ENCODE peak calls at places on chromosomes 13 and 19, in five cellular contexts. One of them, this sample, is unnamed.
A peak's percentile ranks its signal among the peaks of the same experiment; 100 is the strongest.

GRCh38 chr13:77518266-77518665 is 17.2 kb upstream of the SCEL start:
- DNase-seq in uterus: no peak
- DNase-seq in tibial artery: no peak
- DNase-seq in brain microvascular endothelial cell: no peak
- DNase-seq in transverse colon: no peak
- DNase-seq in this sample: no peak

GRCh38 chr13:20428666-20429644 is 96.7 kb downstream of the CRYL1 start:
- DNase-seq in uterus: no peak
- DNase-seq in tibial artery: no peak
- DNase-seq in brain microvascular endothelial cell: no peak
- DNase-seq in transverse colon: no peak
- DNase-seq in this sample: no peak

GRCh38 chr13:76886005-76886291 is 257 bp downstream of the KCTD12 start:
- DNase-seq in uterus: no peak
- DNase-seq in tibial artery: no peak
- DNase-seq in brain microvascular endothelial cell: no peak
- DNase-seq in transverse colon: no peak
- DNase-seq in this sample: no peak

GRCh38 chr13:34913040-34913439 is 29.0 kb upstream of the NBEA start:
- DNase-seq in uterus: no peak
- DNase-seq in tibial artery: no peak
- DNase-seq in brain microvascular endothelial cell: peak; percentile 10
- DNase-seq in transverse colon: no peak
- DNase-seq in this sample: peak; percentile 60

GRCh38 chr13:49669735-49670309 is 21.5 kb downstream of the EBPL start:
- DNase-seq in uterus: no peak
- DNase-seq in tibial artery: no peak
- DNase-seq in brain microvascular endothelial cell: peak; percentile 56
- DNase-seq in transverse colon: peak; percentile 60
- DNase-seq in this sample: no peak

GRCh38 chr19:29515233-29515619 is 10.6 kb upstream of the VSTM2B start:
- DNase-seq in uterus: no peak
- DNase-seq in tibial artery: no peak
- DNase-seq in brain microvascular endothelial cell: no peak
- DNase-seq in transverse colon: no peak
- DNase-seq in this sample: no peak

GRCh38 chr19:35562336-35562735 is 1.1 kb downstream of the ATP4A start:
- DNase-seq in uterus: no peak
- DNase-seq in tibial artery: no peak
- DNase-seq in brain microvascular endothelial cell: no peak
- DNase-seq in transverse colon: no peak
- DNase-seq in this sample: no peak

GRCh38 chr13:73934215-73934623 is 200.0 kb downstream of the KLF12 start:
- DNase-seq in uterus: no peak
- DNase-seq in tibial artery: no peak
- DNase-seq in brain microvascular endothelial cell: no peak
- DNase-seq in transverse colon: no peak
- DNase-seq in this sample: no peak

GRCh38 chr19:18017275-18018083 is 9.5 kb downstream of the ARRDC2 start:
- DNase-seq in uterus: no peak
- DNase-seq in tibial artery: peak; percentile 54
- DNase-seq in brain microvascular endothelial cell: no peak
- DNase-seq in transverse colon: no peak
- DNase-seq in this sample: no peak

GRCh38 chr19:9178901-9179300 is at the start of gene OR7D2:
- DNase-seq in uterus: no peak
- DNase-seq in tibial artery: no peak
- DNase-seq in brain microvascular endothelial cell: no peak
- DNase-seq in transverse colon: no peak
- DNase-seq in this sample: no peak

GRCh38 chr13:44309771-44310767 is 63.6 kb upstream of the SERP2 start:
- DNase-seq in uterus: no peak
- DNase-seq in tibial artery: no peak
- DNase-seq in brain microvascular endothelial cell: no peak
- DNase-seq in transverse colon: peak; percentile 84
- DNase-seq in this sample: no peak

GRCh38 chr13:110276553-110276950 is 30.4 kb downstream of the COL4A1 start:
- DNase-seq in uterus: no peak
- DNase-seq in tibial artery: no peak
- DNase-seq in brain microvascular endothelial cell: no peak
- DNase-seq in transverse colon: no peak
- DNase-seq in this sample: no peak
- H3K4me3 ChIP-seq in uterus: no peak overlapping the region
- H3K4me3 ChIP-seq in tibial artery: no peak overlapping the region
- H3K4me3 ChIP-seq in brain microvascular endothelial cell: no peak overlapping the region
- H3K4me3 ChIP-seq in transverse colon: no peak overlapping the region
- H3K4me3 ChIP-seq in this sample: no peak overlapping the region

GRCh38 chr13:66940113-66940512 is 290.0 kb downstream of the PCDH9 start:
- DNase-seq in uterus: no peak
- DNase-seq in tibial artery: no peak
- DNase-seq in brain microvascular endothelial cell: no peak
- DNase-seq in transverse colon: no peak
- DNase-seq in this sample: no peak
- H3K4me3 ChIP-seq in uterus: no peak overlapping the region
- H3K4me3 ChIP-seq in tibial artery: no peak overlapping the region
- H3K4me3 ChIP-seq in brain microvascular endothelial cell: no peak overlapping the region
- H3K4me3 ChIP-seq in transverse colon: no peak overlapping the region
- H3K4me3 ChIP-seq in this sample: no peak overlapping the region

DNA sequence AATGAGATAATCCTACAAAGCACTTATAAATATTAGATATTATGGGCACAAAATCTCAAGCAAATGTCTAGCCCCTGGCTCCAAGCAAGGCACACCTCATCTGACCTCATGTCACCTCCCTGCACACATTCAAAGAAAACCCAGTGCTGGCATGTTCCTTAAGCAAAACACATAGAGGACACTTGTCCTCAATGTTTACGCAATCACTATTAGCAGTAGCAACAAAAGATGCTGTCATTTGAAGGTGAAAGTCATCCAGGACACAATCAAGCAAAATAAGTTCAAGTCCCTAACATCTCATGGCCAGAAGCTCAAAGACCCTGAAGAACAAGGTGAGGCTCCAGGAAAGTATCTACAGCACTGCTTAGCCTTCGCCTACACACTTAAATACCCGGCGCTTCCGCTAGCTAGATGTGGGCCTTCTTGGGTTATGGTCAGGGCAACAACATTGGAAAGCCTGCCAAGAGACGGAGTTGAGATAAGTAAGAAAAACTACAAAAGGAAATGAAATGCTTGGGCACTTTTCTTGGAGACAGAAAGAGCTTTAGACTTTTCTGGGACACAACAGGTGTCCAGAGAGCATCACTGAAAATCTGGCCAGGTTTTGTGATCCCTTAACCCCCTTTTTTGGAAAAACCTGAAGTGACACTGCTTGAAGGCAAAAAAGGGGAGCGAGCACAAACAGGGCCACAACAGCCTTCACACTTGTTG is 85.7 kb downstream of the FOXO1 start:
- DNase-seq in uterus: no peak
- DNase-seq in tibial artery: no peak
- DNase-seq in brain microvascular endothelial cell: no peak
- DNase-seq in transverse colon: no peak
- DNase-seq in this sample: no peak
- H3K4me3 ChIP-seq in uterus: no peak overlapping the region
- H3K4me3 ChIP-seq in tibial artery: no peak overlapping the region
- H3K4me3 ChIP-seq in brain microvascular endothelial cell: no peak overlapping the region
- H3K4me3 ChIP-seq in transverse colon: no peak overlapping the region
- H3K4me3 ChIP-seq in this sample: no peak overlapping the region

GRCh38 chr19:19319725-19320361 is 466 bp downstream of the SUGP1 start:
- DNase-seq in uterus: no peak
- DNase-seq in tibial artery: no peak
- DNase-seq in brain microvascular endothelial cell: no peak
- DNase-seq in transverse colon: peak; percentile 10
- DNase-seq in this sample: no peak
- H3K4me3 ChIP-seq in uterus: peak overlapping the region; percentile 85
- H3K4me3 ChIP-seq in tibial artery: peak overlapping the region; percentile 98
- H3K4me3 ChIP-seq in brain microvascular endothelial cell: peak overlapping the region; percentile 99
- H3K4me3 ChIP-seq in transverse colon: peak overlapping the region; percentile 98
- H3K4me3 ChIP-seq in this sample: peak overlapping the region; percentile 96

This sample was measured in Jurkat, Clone E6-1.